ENCODE peak calls at places on chromosomes 12 and 14, in four cellular contexts. W, V, U and X are unnamed samples.
A peak's percentile ranks its signal among the peaks of the same experiment; 100 is the strongest.

GRCh38 chr14:64726585-64726890 is 22.3 kb downstream of the PLEKHG3 start:
- DNase-seq in W (peak; percentile 31), V (no peak), U (no peak), X (no peak)

GRCh38 chr12:47221256-47222023 is 141.7 kb upstream of the AMIGO2 start:
- DNase-seq in W (no peak), V (no peak), U (no peak), X (no peak)

GRCh38 chr12:29253916-29254625 is 105.0 kb downstream of the FAR2 start:
- DNase-seq in W (no peak), V (no peak), U (no peak), X (no peak)

GRCh38 chr14:58919262-58919661 is 269.2 kb upstream of the DAAM1 start:
- DNase-seq in W (no peak), V (peak; percentile 20), U (no peak), X (no peak)

GRCh38 chr12:112473056-112473455 is 54.3 kb downstream of the PTPN11 start:
- DNase-seq in W (no peak), V (peak; percentile 17), U (no peak), X (no peak)

GRCh38 chr12:111446044-111446581 is 40.4 kb downstream of the SH2B3 start:
- DNase-seq in W (peak; percentile 54), V (no peak), U (peak; percentile 36), X (peak; percentile 15)

GRCh38 chr12:117158096-117158495 is 32.2 kb downstream of the FBXO21 start:
- DNase-seq in W (no peak), V (no peak), U (no peak), X (no peak)

GRCh38 chr12:42588981-42589464 is 523 bp downstream of the PRICKLE1 start:
- DNase-seq in W (peak; percentile 54), V (peak; percentile 59), U (peak; percentile 55), X (no peak)

GRCh38 chr14:56816575-56817391 is 6.5 kb upstream of the OTX2 start:
- DNase-seq in W (no peak), V (no peak), U (no peak), X (no peak)

GRCh38 chr14:30227436-30227835 is 299.8 kb upstream of the PRKD1 start:
- DNase-seq in W (no peak), V (no peak), U (no peak), X (no peak)

GRCh38 chr14:76768201-76768656 is 7.0 kb downstream of the VASH1 start:
- DNase-seq in W (peak; percentile 85), V (no peak), U (no peak), X (peak; percentile 73)

GRCh38 chr12:110694330-110694891 is 5.5 kb upstream of the HVCN1 start:
- DNase-seq in W (peak; percentile 93), V (no peak), U (no peak), X (no peak)

GRCh38 chr12:85568395-85569103 is 267.7 kb downstream of the RASSF9 start:
- DNase-seq in W (no peak), V (no peak), U (no peak), X (no peak)

GRCh38 chr12:92215358-92215757 is 69.7 kb upstream of the BTG1 start:
- DNase-seq in W (no peak), V (no peak), U (no peak), X (no peak)

GRCh38 chr14:54503476-54503875 is 6.2 kb upstream of the CGRRF1 start:
- DNase-seq in W (no peak), V (no peak), U (no peak), X (no peak)

GRCh38 chr12:12922978-12923377 is 29.0 kb downstream of the GPRC5D start:
- DNase-seq in W (no peak), V (no peak), U (no peak), X (no peak)

GRCh38 chr14:42192659-42193425 is 586.2 kb downstream of the LRFN5 start:
- DNase-seq in W (no peak), V (no peak), U (no peak), X (no peak)

GRCh38 chr14:59395672-59396071 is 69.5 kb downstream of the GPR135 start:
- DNase-seq in W (no peak), V (no peak), U (no peak), X (no peak)

GRCh38 chr12:109550310-109550680 is 23.0 kb downstream of the MMAB start:
- DNase-seq in W (no peak), V (no peak), U (no peak), X (no peak)

GRCh38 chr12:122793685-122794106 is 19.3 kb downstream of the CCDC62 start:
- DNase-seq in W (no peak), V (peak; percentile 61), U (no peak), X (peak; percentile 41)

GRCh38 chr14:99271288-99271941 is 582 bp downstream of the BCL11B start:
- DNase-seq in W (no peak), V (no peak), U (no peak), X (no peak)

GRCh38 chr14:103284574-103285467 is 49.2 kb upstream of the EIF5 start:
- DNase-seq in W (no peak), V (no peak), U (no peak), X (no peak)

GRCh38 chr14:23344481-23344880 is 8.2 kb downstream of the SLC22A17 start:
- DNase-seq in W (no peak), V (no peak), U (no peak), X (no peak)